ENCODE peak calls at places on chromosomes 2 and 18, in six cellular contexts. One of them, this sample, is unnamed. For H3K9me3 and H3K27me3, the result is how much of the 10 kb centered on the place peaks cover.

GRCh38 chr18:59821983-59822382 is 77.8 kb upstream of the PMAIP1 start:
- DNase-seq in GM23248: peak
- DNase-seq in aorta: no peak
- DNase-seq in hepatocyte: no peak
- DNase-seq in tibial nerve: no peak
- DNase-seq in IMR-90: peak
- DNase-seq in this sample: no peak

GRCh38 chr2:9235388-9236344 is 29.1 kb downstream of the ASAP2 start:
- DNase-seq in IMR-90: peak
- DNase-seq in aorta: peak
- DNase-seq in tibial nerve: no peak
- DNase-seq in GM23248: peak
- DNase-seq in hepatocyte: peak
- DNase-seq in this sample: no peak

GRCh38 chr18:79508565-79509535 is 113.1 kb downstream of the NFATC1 start:
- DNase-seq in IMR-90: no peak
- DNase-seq in tibial nerve: peak
- DNase-seq in aorta: peak
- DNase-seq in GM23248: no peak
- DNase-seq in hepatocyte: no peak
- DNase-seq in this sample: no peak

GRCh38 chr2:237298323-237299118 is 115.4 kb downstream of the COL6A3 start:
- DNase-seq in hepatocyte: peak
- DNase-seq in aorta: no peak
- DNase-seq in IMR-90: peak
- DNase-seq in GM23248: peak
- DNase-seq in tibial nerve: no peak
- DNase-seq in this sample: no peak

GRCh38 chr18:70331456-70332097 is 42.7 kb downstream of the SOCS6 start:
- DNase-seq in aorta: no peak
- DNase-seq in hepatocyte: no peak
- DNase-seq in IMR-90: no peak
- DNase-seq in GM23248: no peak
- DNase-seq in tibial nerve: no peak
- DNase-seq in this sample: no peak

GRCh38 chr2:85989288-85989865 is 100.6 kb upstream of the ST3GAL5 start:
- DNase-seq in aorta: no peak
- DNase-seq in IMR-90: no peak
- DNase-seq in tibial nerve: no peak
- DNase-seq in GM23248: no peak
- DNase-seq in hepatocyte: no peak
- DNase-seq in this sample: no peak

GRCh38 chr2:109448946-109449788 is 164.6 kb downstream of the SEPTIN10 start:
- DNase-seq in IMR-90: no peak
- DNase-seq in GM23248: no peak
- DNase-seq in tibial nerve: no peak
- DNase-seq in hepatocyte: no peak
- DNase-seq in aorta: peak
- DNase-seq in this sample: no peak

GRCh38 chr2:127637725-127638252 is 8.2 kb upstream of the GPR17 start:
- DNase-seq in aorta: no peak
- DNase-seq in tibial nerve: no peak
- DNase-seq in IMR-90: peak
- DNase-seq in GM23248: peak
- DNase-seq in hepatocyte: peak
- DNase-seq in this sample: no peak

GRCh38 chr2:146847846-146848245 is 997.0 kb upstream of the ACVR2A start:
- DNase-seq in tibial nerve: no peak
- DNase-seq in GM23248: no peak
- DNase-seq in aorta: no peak
- DNase-seq in IMR-90: no peak
- DNase-seq in hepatocyte: no peak
- DNase-seq in this sample: no peak

GRCh38 chr2:68127358-68128242 is 30.1 kb upstream of the PNO1 start:
- DNase-seq in tibial nerve: no peak
- DNase-seq in hepatocyte: no peak
- DNase-seq in IMR-90: no peak
- DNase-seq in aorta: no peak
- DNase-seq in GM23248: no peak
- DNase-seq in this sample: no peak

GRCh38 chr18:6954501-6954900 is 163.1 kb downstream of the LAMA1 start:
- DNase-seq in IMR-90: no peak
- DNase-seq in aorta: no peak
- DNase-seq in GM23248: no peak
- DNase-seq in hepatocyte: no peak
- DNase-seq in tibial nerve: no peak
- DNase-seq in this sample: no peak

GRCh38 chr2:167126165-167126564 is 237.9 kb downstream of the XIRP2 start:
- DNase-seq in aorta: no peak
- DNase-seq in IMR-90: no peak
- DNase-seq in hepatocyte: no peak
- DNase-seq in GM23248: no peak
- DNase-seq in tibial nerve: no peak
- DNase-seq in this sample: no peak

GRCh38 chr2:66853585-66853984 is 418.7 kb downstream of the MEIS1 start:
- DNase-seq in IMR-90: peak
- DNase-seq in GM23248: peak
- DNase-seq in hepatocyte: no peak
- DNase-seq in tibial nerve: no peak
- DNase-seq in aorta: no peak
- DNase-seq in this sample: no peak

GRCh38 chr18:51391731-51392130 is 194.2 kb upstream of the MEX3C start:
- DNase-seq in IMR-90: no peak
- DNase-seq in GM23248: no peak
- DNase-seq in hepatocyte: no peak
- DNase-seq in tibial nerve: no peak
- DNase-seq in aorta: no peak
- DNase-seq in this sample: no peak

GRCh38 chr2:174344716-174345472 is 10.1 kb downstream of the SP9 start:
- DNase-seq in IMR-90: peak
- DNase-seq in aorta: no peak
- DNase-seq in tibial nerve: no peak
- DNase-seq in hepatocyte: peak
- DNase-seq in GM23248: peak
- DNase-seq in this sample: no peak

GRCh38 chr18:58862851-58863538 is 1.7 kb upstream of the ZNF532 start:
- DNase-seq in hepatocyte: peak
- DNase-seq in GM23248: peak
- DNase-seq in tibial nerve: no peak
- DNase-seq in aorta: no peak
- DNase-seq in IMR-90: peak
- DNase-seq in this sample: no peak

GRCh38 chr18:39863916-39864315 is 2091.1 kb upstream of the PIK3C3 start:
- DNase-seq in aorta: no peak
- DNase-seq in GM23248: no peak
- DNase-seq in tibial nerve: no peak
- DNase-seq in IMR-90: no peak
- DNase-seq in hepatocyte: no peak
- DNase-seq in this sample: no peak

GRCh38 chr2:11385847-11386246 is 41.4 kb upstream of the ROCK2 start:
- DNase-seq in aorta: no peak
- DNase-seq in tibial nerve: no peak
- DNase-seq in GM23248: peak
- DNase-seq in IMR-90: no peak
- DNase-seq in hepatocyte: no peak
- DNase-seq in this sample: no peak

GRCh38 chr18:51153659-51154371 is 43.7 kb downstream of the MEX3C start:
- DNase-seq in tibial nerve: no peak
- DNase-seq in GM23248: no peak
- DNase-seq in aorta: no peak
- DNase-seq in hepatocyte: no peak
- DNase-seq in IMR-90: no peak
- DNase-seq in this sample: peak

GRCh38 chr2:24552836-24553235 is 61.8 kb downstream of the NCOA1 start:
- DNase-seq in GM23248: no peak
- DNase-seq in aorta: no peak
- DNase-seq in tibial nerve: no peak
- DNase-seq in IMR-90: no peak
- DNase-seq in hepatocyte: no peak
- DNase-seq in this sample: no peak
- H3K9me3 ChIP-seq in GM23248: under half
- H3K9me3 ChIP-seq in aorta: under half
- H3K9me3 ChIP-seq in tibial nerve: under half
- H3K9me3 ChIP-seq in IMR-90: under half
- H3K9me3 ChIP-seq in hepatocyte: under half
- H3K9me3 ChIP-seq in this sample: under half

GRCh38 chr2:37348155-37348554 is 3.7 kb downstream of the QPCT start:
- DNase-seq in IMR-90: no peak
- DNase-seq in hepatocyte: no peak
- DNase-seq in tibial nerve: no peak
- DNase-seq in aorta: no peak
- DNase-seq in GM23248: no peak
- DNase-seq in this sample: no peak
- H3K27me3 ChIP-seq in IMR-90: under half
- H3K27me3 ChIP-seq in hepatocyte: under half
- H3K27me3 ChIP-seq in tibial nerve: under half
- H3K27me3 ChIP-seq in aorta: under half
- H3K27me3 ChIP-seq in GM23248: under half
- H3K27me3 ChIP-seq in this sample: under half

GRCh38 chr2:177670791-177671528 is 278.4 kb downstream of the AGPS start:
- DNase-seq in hepatocyte: no peak
- DNase-seq in tibial nerve: no peak
- DNase-seq in IMR-90: no peak
- DNase-seq in aorta: no peak
- DNase-seq in GM23248: no peak
- DNase-seq in this sample: no peak
- H3K9me3 ChIP-seq in hepatocyte: under half
- H3K9me3 ChIP-seq in tibial nerve: under half
- H3K9me3 ChIP-seq in IMR-90: under half
- H3K9me3 ChIP-seq in aorta: under half
- H3K9me3 ChIP-seq in GM23248: under half
- H3K9me3 ChIP-seq in this sample: under half

DNA sequence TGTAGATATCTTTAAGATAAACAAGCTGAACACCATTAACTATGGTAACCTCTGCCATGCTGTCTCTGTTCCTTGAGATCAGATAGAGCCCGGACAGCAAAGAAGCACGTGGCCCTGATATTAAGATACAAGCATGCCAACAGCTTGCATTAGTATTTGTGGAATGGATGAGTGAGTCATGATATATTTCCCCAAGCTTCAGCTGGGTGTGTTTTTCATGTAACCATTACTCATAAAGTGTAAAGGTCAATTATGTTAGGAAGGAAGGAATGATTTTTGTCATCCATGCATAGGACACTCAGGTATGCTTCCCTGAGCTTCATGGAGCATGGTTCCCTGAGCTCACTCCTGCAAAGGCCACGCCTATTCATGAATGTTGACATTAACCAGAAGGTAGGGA is 74.6 kb downstream of the ARL4C start:
- DNase-seq in IMR-90: peak
- DNase-seq in GM23248: peak
- DNase-seq in aorta: no peak
- DNase-seq in tibial nerve: no peak
- DNase-seq in hepatocyte: peak
- DNase-seq in this sample: peak
- H3K27me3 ChIP-seq in IMR-90: under half
- H3K27me3 ChIP-seq in GM23248: under half
- H3K27me3 ChIP-seq in aorta: under half
- H3K27me3 ChIP-seq in tibial nerve: under half
- H3K27me3 ChIP-seq in hepatocyte: under half
- H3K27me3 ChIP-seq in this sample: under half

GRCh38 chr2:150303281-150303680 is 184.2 kb downstream of the RND3 start:
- DNase-seq in aorta: no peak
- DNase-seq in GM23248: peak
- DNase-seq in hepatocyte: no peak
- DNase-seq in IMR-90: no peak
- DNase-seq in tibial nerve: no peak
- DNase-seq in this sample: no peak
- H3K9me3 ChIP-seq in aorta: under half
- H3K9me3 ChIP-seq in GM23248: under half
- H3K9me3 ChIP-seq in hepatocyte: under half
- H3K9me3 ChIP-seq in IMR-90: under half
- H3K9me3 ChIP-seq in tibial nerve: under half
- H3K9me3 ChIP-seq in this sample: under half

DNA sequence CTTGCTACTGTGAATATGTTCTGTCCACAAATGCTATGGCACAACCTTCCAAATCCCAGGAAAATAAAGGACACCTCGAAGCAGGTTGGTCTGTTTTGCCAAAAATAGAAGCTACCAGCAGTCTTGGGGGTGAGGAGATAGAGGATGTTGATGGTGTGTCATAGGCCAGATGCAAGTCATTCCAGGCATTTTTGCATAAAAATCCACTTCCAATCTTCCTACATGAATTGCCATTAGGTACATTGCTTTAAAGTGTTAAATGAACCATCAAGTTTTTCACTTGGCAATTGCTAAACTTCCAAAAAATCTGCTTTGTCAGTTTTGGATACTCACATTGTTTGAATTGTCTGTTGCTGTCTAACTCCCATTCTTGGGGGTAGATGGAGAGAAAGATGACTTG is 295.4 kb downstream of the MYCN start:
- DNase-seq in hepatocyte: no peak
- DNase-seq in aorta: no peak
- DNase-seq in IMR-90: no peak
- DNase-seq in tibial nerve: no peak
- DNase-seq in GM23248: no peak
- DNase-seq in this sample: no peak
- H3K27me3 ChIP-seq in hepatocyte: under half
- H3K27me3 ChIP-seq in aorta: under half
- H3K27me3 ChIP-seq in IMR-90: under half
- H3K27me3 ChIP-seq in tibial nerve: under half
- H3K27me3 ChIP-seq in GM23248: under half
- H3K27me3 ChIP-seq in this sample: under half